ENCODE peak calls at places on chromosomes 16 and 17, in four cellular contexts. One of them, this sample, is unnamed.
A peak's percentile ranks its signal among the peaks of the same experiment; 100 is the strongest.

GRCh38 chr17:49227436-49228261 is 2.9 kb downstream of the PHOSPHO1 start:
- DNase-seq in upper lobe of left lung: peak; percentile 80
- DNase-seq in GM23338: peak; percentile 88
- DNase-seq in HCT116: peak; percentile 66
- DNase-seq in this sample: peak; percentile 61

GRCh38 chr17:18226284-18226945 is 980 bp downstream of the LLGL1 start:
- DNase-seq in upper lobe of left lung: no peak
- DNase-seq in GM23338: no peak
- DNase-seq in HCT116: no peak
- DNase-seq in this sample: no peak

GRCh38 chr16:87436225-87437172 is 44.4 kb downstream of the MAP1LC3B start:
- DNase-seq in upper lobe of left lung: no peak
- DNase-seq in HCT116: no peak
- DNase-seq in GM23338: no peak
- DNase-seq in this sample: no peak

GRCh38 chr17:6800422-6801027 is 24.5 kb downstream of the FBXO39 start:
- DNase-seq in GM23338: peak; percentile 69
- DNase-seq in upper lobe of left lung: no peak
- DNase-seq in HCT116: no peak
- DNase-seq in this sample: no peak

GRCh38 chr17:74274060-74274702 is at the start of gene DNAI2:
- DNase-seq in upper lobe of left lung: no peak
- DNase-seq in GM23338: peak; percentile 79
- DNase-seq in HCT116: no peak
- DNase-seq in this sample: no peak

GRCh38 chr16:29877266-29877961 is 14.4 kb upstream of the CDIPT start:
- DNase-seq in GM23338: peak; percentile 100
- DNase-seq in upper lobe of left lung: peak; percentile 54
- DNase-seq in HCT116: peak; percentile 66
- DNase-seq in this sample: no peak

GRCh38 chr17:78664476-78665384 is 87.5 kb upstream of the DNAH17 start:
- DNase-seq in upper lobe of left lung: no peak
- DNase-seq in GM23338: no peak
- DNase-seq in HCT116: no peak
- DNase-seq in this sample: no peak

GRCh38 chr17:64992325-64992802 is 64.2 kb downstream of the GNA13 start:
- DNase-seq in GM23338: no peak
- DNase-seq in HCT116: peak; percentile 97
- DNase-seq in upper lobe of left lung: no peak
- DNase-seq in this sample: no peak

GRCh38 chr17:13346081-13346533 is 255.6 kb downstream of the HS3ST3A1 start:
- DNase-seq in upper lobe of left lung: no peak
- DNase-seq in HCT116: no peak
- DNase-seq in GM23338: peak; percentile 64
- DNase-seq in this sample: no peak

DNA sequence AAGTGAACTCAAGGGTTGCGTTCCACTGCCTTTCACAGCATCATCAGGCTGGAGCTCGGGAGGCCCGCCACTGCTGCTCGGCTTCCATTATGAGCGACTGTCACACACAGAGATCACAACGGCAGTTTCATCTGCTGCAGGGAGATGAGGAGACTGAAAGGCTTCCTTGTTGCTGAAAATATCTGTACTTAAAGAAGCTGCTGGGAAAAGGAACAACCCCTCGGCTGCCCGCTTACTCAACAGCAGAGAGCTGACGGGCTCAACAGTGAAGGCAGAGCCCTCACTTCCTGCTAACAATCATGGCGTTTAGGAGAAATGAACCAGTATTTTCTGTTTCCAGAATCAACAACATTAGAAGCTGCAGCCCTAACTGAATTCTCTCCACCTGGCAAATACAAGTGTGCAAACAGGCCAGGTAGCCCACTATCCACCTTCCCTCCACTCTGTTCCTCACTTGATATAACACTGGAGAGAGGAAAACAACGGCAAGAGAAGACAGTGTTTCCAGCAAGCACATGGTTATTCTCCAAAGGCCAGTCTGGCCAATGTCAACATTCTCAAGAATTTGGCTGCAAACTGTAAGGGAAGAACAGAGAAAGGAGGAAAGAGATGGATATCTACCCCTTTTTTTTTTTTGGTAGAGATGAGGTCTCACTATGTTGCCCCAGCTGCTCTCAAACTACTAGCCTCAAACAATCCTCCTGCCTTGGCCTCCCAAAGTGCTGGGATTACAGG is 33.7 kb downstream of the MBTPS1 start:
- DNase-seq in HCT116: no peak
- DNase-seq in upper lobe of left lung: peak; percentile 48
- DNase-seq in GM23338: no peak
- DNase-seq in this sample: no peak
- TF ChIP-seq POLR2AphosphoS5 in HCT116: no peak
- TF ChIP-seq POLR2AphosphoS5 in upper lobe of left lung: no peak
- TF ChIP-seq POLR2AphosphoS5 in GM23338: no peak
- TF ChIP-seq POLR2AphosphoS5 in this sample: peak; percentile 43

GRCh38 chr17:42675984-42676423 is 790 bp downstream of the PLEKHH3 start:
- DNase-seq in upper lobe of left lung: no peak
- DNase-seq in GM23338: peak; percentile 48
- DNase-seq in HCT116: no peak
- DNase-seq in this sample: peak; percentile 69
- TF ChIP-seq POLR2AphosphoS5 in upper lobe of left lung: no peak
- TF ChIP-seq POLR2AphosphoS5 in GM23338: no peak
- TF ChIP-seq POLR2AphosphoS5 in HCT116: peak; percentile 34
- TF ChIP-seq POLR2AphosphoS5 in this sample: peak; percentile 64

GRCh38 chr17:38868968-38869646 is 751 bp upstream of the LASP1 start:
- DNase-seq in HCT116: peak; percentile 79
- DNase-seq in GM23338: peak; percentile 73
- DNase-seq in upper lobe of left lung: peak; percentile 95
- DNase-seq in this sample: peak; percentile 85
- TF ChIP-seq POLR2AphosphoS5 in HCT116: no peak
- TF ChIP-seq POLR2AphosphoS5 in GM23338: no peak
- TF ChIP-seq POLR2AphosphoS5 in upper lobe of left lung: peak; percentile 53
- TF ChIP-seq POLR2AphosphoS5 in this sample: peak; percentile 80

DNA sequence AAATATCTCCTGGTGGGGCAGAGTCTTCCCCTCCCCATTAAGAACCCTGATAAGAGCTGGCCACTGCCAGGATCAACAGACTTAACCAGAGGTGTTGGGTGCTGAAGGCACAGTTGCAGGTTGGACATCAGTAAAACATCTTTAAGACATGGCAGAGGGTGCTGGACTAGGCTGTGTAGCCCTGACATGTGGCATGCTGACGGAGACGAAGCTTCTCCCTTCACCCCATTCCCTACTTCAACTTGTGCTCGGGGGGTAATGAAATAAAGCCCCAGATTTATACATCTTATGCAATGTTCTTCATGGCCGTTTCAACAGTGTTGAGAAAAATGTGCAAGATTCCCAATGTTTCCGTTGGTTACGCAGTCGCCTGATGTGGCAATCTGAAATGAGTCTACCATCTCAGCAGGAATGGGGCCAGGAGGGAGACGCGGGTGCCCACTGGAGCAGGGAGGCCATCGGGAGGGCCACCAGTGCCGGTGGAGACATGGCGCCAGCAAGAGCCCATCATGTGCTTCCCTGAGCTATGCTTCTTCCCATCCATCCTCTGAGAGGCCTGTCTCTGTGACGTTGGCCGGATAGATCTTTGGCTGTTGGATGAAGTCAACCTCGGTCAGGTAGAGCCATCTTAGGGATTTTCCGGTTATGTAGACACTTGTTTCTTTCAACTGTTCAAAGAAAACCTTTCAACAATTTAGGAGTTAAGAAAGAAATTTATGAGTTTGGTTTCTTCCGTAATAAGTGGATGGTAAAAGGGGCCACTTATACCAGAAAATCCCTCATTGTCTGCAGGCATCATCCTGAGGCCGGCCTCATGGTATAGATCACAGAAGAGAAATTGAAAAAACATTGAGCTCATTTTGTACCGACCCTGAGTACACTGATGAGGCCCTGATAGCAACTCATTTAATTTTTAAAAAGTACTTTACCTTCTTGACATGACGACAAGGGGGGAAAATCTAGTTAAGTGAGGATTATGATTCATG is 6.4 kb downstream of the IRF8 start:
- DNase-seq in upper lobe of left lung: no peak
- DNase-seq in GM23338: no peak
- DNase-seq in HCT116: no peak
- DNase-seq in this sample: no peak
- TF ChIP-seq POLR2AphosphoS5 in upper lobe of left lung: no peak
- TF ChIP-seq POLR2AphosphoS5 in GM23338: no peak
- TF ChIP-seq POLR2AphosphoS5 in HCT116: no peak
- TF ChIP-seq POLR2AphosphoS5 in this sample: no peak

GRCh38 chr16:893360-893759 is 77.4 kb downstream of the LMF1 start:
- DNase-seq in upper lobe of left lung: no peak
- DNase-seq in HCT116: no peak
- DNase-seq in GM23338: no peak
- DNase-seq in this sample: no peak

GRCh38 chr16:894841-895240 is 75.9 kb downstream of the LMF1 start:
- DNase-seq in upper lobe of left lung: no peak
- DNase-seq in GM23338: peak; percentile 61
- DNase-seq in HCT116: no peak
- DNase-seq in this sample: no peak

GRCh38 chr16:892536-893255 is 78.1 kb downstream of the LMF1 start:
- DNase-seq in HCT116: no peak
- DNase-seq in upper lobe of left lung: no peak
- DNase-seq in GM23338: no peak
- DNase-seq in this sample: no peak

GRCh38 chr16:895371-895770 is 75.4 kb downstream of the LMF1 start:
- DNase-seq in HCT116: no peak
- DNase-seq in GM23338: no peak
- DNase-seq in upper lobe of left lung: no peak
- DNase-seq in this sample: no peak

DNA sequence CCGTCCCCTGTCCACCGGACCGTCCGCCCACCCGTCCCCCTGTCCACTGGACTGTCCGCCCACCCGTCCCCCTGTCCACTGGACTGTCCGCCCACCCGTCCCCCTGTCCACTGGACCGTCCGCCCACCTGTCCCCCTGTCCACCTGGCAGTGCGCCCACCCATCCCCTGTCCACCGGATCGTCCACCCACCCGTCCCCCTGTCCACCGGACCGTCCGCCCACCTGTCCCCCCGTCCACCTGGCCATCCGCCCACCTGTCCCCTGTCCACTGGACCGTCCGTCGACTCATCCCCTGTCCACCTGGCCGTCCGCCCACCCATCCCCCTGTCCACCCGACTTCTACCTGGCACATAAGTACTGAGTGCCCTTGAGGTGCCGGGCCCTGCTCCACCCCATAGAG is 76.6 kb downstream of the LMF1 start:
- DNase-seq in HCT116: no peak
- DNase-seq in GM23338: no peak
- DNase-seq in upper lobe of left lung: no peak
- DNase-seq in this sample: no peak
- TF ChIP-seq POLR2AphosphoS5 in HCT116: no peak
- TF ChIP-seq POLR2AphosphoS5 in GM23338: no peak
- TF ChIP-seq POLR2AphosphoS5 in upper lobe of left lung: no peak
- TF ChIP-seq POLR2AphosphoS5 in this sample: no peak

GRCh38 chr16:85565796-85566501 is 47.2 kb upstream of the GSE1 start:
- DNase-seq in GM23338: no peak
- DNase-seq in HCT116: no peak
- DNase-seq in upper lobe of left lung: no peak
- DNase-seq in this sample: no peak
- TF ChIP-seq POLR2AphosphoS5 in GM23338: no peak
- TF ChIP-seq POLR2AphosphoS5 in HCT116: no peak
- TF ChIP-seq POLR2AphosphoS5 in upper lobe of left lung: no peak
- TF ChIP-seq POLR2AphosphoS5 in this sample: no peak

DNA sequence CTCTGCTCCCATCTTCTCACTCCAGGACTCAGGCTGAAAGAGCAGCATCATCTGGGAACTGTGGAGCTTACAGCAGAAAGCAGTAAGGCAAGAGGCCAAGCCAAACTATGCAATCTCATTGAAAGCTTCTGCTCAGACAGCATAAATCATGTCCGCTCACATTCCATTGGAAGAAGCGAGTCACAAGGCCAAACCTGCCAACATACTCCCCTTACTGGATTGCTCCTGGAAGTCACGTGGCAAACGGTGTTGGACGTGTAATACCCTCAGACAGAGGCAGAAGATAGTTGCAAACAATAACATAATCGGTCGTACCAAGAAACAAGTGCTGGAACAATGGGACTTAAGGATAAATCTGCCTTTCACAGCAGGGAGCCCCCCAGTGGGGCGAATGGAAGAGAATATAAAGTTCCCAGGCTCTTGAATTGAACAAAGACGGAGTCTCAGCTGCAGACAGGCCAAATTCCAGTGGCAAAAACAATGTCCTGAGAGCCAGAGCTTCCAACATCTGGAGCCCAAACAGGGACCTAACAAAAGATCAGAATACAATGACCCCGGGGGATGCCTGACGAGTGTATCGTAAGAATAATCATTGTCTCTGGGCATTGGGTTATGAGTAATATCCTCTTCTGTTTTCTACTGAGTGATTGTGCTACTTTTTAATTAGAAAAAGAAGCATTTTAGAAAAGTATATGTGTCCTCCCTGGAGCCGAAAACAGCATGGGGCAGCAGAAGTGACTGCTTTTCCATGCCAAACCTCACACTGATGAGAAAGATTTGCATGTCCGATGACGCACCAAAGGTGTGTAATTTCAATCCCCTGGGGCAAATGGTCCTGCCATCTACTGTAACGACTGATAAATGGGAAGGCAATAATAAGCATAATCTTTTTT is 68.4 kb downstream of the CMC2 start:
- DNase-seq in upper lobe of left lung: no peak
- DNase-seq in GM23338: peak; percentile 70
- DNase-seq in HCT116: peak; percentile 51
- DNase-seq in this sample: peak; percentile 65
- TF ChIP-seq POLR2AphosphoS5 in upper lobe of left lung: no peak
- TF ChIP-seq POLR2AphosphoS5 in GM23338: no peak
- TF ChIP-seq POLR2AphosphoS5 in HCT116: no peak
- TF ChIP-seq POLR2AphosphoS5 in this sample: peak; percentile 78

GRCh38 chr17:40646791-40647548 is 648 bp downstream of the SMARCE1 start:
- DNase-seq in HCT116: peak; percentile 28
- DNase-seq in GM23338: peak; percentile 49
- DNase-seq in upper lobe of left lung: peak; percentile 27
- DNase-seq in this sample: no peak
- TF ChIP-seq POLR2AphosphoS5 in HCT116: no peak
- TF ChIP-seq POLR2AphosphoS5 in GM23338: no peak
- TF ChIP-seq POLR2AphosphoS5 in upper lobe of left lung: no peak
- TF ChIP-seq POLR2AphosphoS5 in this sample: no peak

GRCh38 chr17:44117351-44117750 is 6.1 kb downstream of the HDAC5 start:
- DNase-seq in upper lobe of left lung: no peak
- DNase-seq in GM23338: peak; percentile 49
- DNase-seq in HCT116: no peak
- DNase-seq in this sample: no peak

GRCh38 chr17:44113868-44114840 is 9.3 kb downstream of the HDAC5 start:
- DNase-seq in GM23338: no peak
- DNase-seq in upper lobe of left lung: no peak
- DNase-seq in HCT116: no peak
- DNase-seq in this sample: no peak

GRCh38 chr17:44113382-44113781 is 10.1 kb downstream of the HDAC5 start:
- DNase-seq in upper lobe of left lung: no peak
- DNase-seq in GM23338: no peak
- DNase-seq in HCT116: no peak
- DNase-seq in this sample: no peak

GRCh38 chr17:44118427-44119050 is 4.9 kb downstream of the HDAC5 start:
- DNase-seq in upper lobe of left lung: no peak
- DNase-seq in GM23338: peak; percentile 70
- DNase-seq in HCT116: no peak
- DNase-seq in this sample: no peak

GRCh38 chr17:44115585-44116415 is 7.6 kb downstream of the HDAC5 start:
- DNase-seq in HCT116: no peak
- DNase-seq in upper lobe of left lung: no peak
- DNase-seq in GM23338: peak; percentile 80
- DNase-seq in this sample: no peak
- TF ChIP-seq POLR2AphosphoS5 in HCT116: no peak
- TF ChIP-seq POLR2AphosphoS5 in upper lobe of left lung: no peak
- TF ChIP-seq POLR2AphosphoS5 in GM23338: no peak
- TF ChIP-seq POLR2AphosphoS5 in this sample: no peak

GRCh38 chr16:22195695-22196558 is 10.2 kb upstream of the EEF2K start:
- DNase-seq in upper lobe of left lung: peak; percentile 93
- DNase-seq in HCT116: peak; percentile 72
- DNase-seq in GM23338: peak; percentile 88
- DNase-seq in this sample: peak; percentile 92
- TF ChIP-seq POLR2AphosphoS5 in upper lobe of left lung: peak; percentile 64
- TF ChIP-seq POLR2AphosphoS5 in HCT116: peak; percentile 63
- TF ChIP-seq POLR2AphosphoS5 in GM23338: peak; percentile 37
- TF ChIP-seq POLR2AphosphoS5 in this sample: peak; percentile 96

This sample was measured in prostate gland.